ENCODE peak calls at places on chromosomes 11 and 22, in six cellular contexts. Z, T, G, E, N and S are unnamed samples.

GRCh38 chr11:128692750-128693578 is 908 bp upstream of the FLI1 start:
- DNase-seq in N (peak), Z (peak), G (no peak), T (peak), E (no peak), S (no peak)

GRCh38 chr11:64764753-64765152 is 5.0 kb upstream of the PYGM start:
- DNase-seq in E (no peak), G (no peak), Z (no peak), N (peak), T (no peak), S (no peak)

GRCh38 chr11:37947816-37948215 is 1349.8 kb upstream of the RAG2 start:
- DNase-seq in T (no peak), N (no peak), E (no peak), G (no peak), Z (no peak), S (no peak)

GRCh38 chr22:32625985-32626384 is 151.4 kb downstream of the FBXO7 start:
- DNase-seq in N (peak), E (no peak), G (no peak), Z (no peak), T (no peak), S (no peak)

GRCh38 chr22:45554040-45554406 is 51.3 kb downstream of the FBLN1 start:
- DNase-seq in N (no peak), E (no peak), Z (no peak), G (no peak), T (no peak), S (peak)

GRCh38 chr11:121099885-121100284 is 1.2 kb upstream of the TECTA start:
- DNase-seq in N (no peak), Z (no peak), E (no peak), G (no peak), T (no peak), S (no peak)

GRCh38 chr22:47278655-47279054 is 516.2 kb downstream of the TBC1D22A start:
- DNase-seq in E (no peak), Z (no peak), N (no peak), G (no peak), T (no peak), S (no peak)

GRCh38 chr11:42958635-42959034 is 353.2 kb upstream of the API5 start:
- DNase-seq in T (no peak), E (no peak), Z (no peak), N (no peak), G (no peak), S (no peak)

GRCh38 chr22:38504731-38505594 is 1.1 kb downstream of the DDX17 start:
- DNase-seq in N (peak), G (no peak), E (peak), Z (peak), T (peak), S (no peak)

GRCh38 chr11:65958774-65959420 is 2.6 kb upstream of the SART1 start:
- DNase-seq in T (no peak), N (no peak), Z (no peak), E (no peak), G (no peak), S (no peak)

GRCh38 chr11:71563401-71563800 is 2.0 kb upstream of the KRTAP5-10 start:
- DNase-seq in Z (no peak), E (peak), N (no peak), G (no peak), T (peak), S (peak)

GRCh38 chr11:134027671-134028070 is 41.2 kb upstream of the JAM3 start:
- DNase-seq in Z (no peak), E (no peak), T (no peak), G (no peak), N (no peak), S (no peak)

GRCh38 chr11:46247664-46248063 is 29.8 kb upstream of the CREB3L1 start:
- DNase-seq in Z (no peak), T (peak), E (peak), G (no peak), N (no peak), S (peak)

GRCh38 chr22:41827671-41828070 is 5.2 kb upstream of the SREBF2 start:
- DNase-seq in E (no peak), T (no peak), N (no peak), Z (no peak), G (no peak), S (no peak)

GRCh38 chr22:35582861-35583670 is 34.1 kb downstream of the MB start:
- DNase-seq in Z (peak), G (peak), N (peak), E (peak), T (peak), S (peak)

GRCh38 chr22:40411506-40411861 is 41.1 kb downstream of the SGSM3 start:
- DNase-seq in E (no peak), T (no peak), G (no peak), Z (no peak), N (no peak), S (no peak)